ENCODE peak calls at places on chromosome 19, in four cellular contexts. One of them, this sample, is unnamed.

GRCh38 chr19:29525901-29526729 is at the start of gene VSTM2B:
- DNase-seq in AG10803: no peak
- DNase-seq in activated naive CD8-positive, alpha-beta T cell treated with anti-CD3 and anti-CD28 coated beads for 36 hours: peak
- DNase-seq in CD8-positive, alpha-beta T cell: no peak
- DNase-seq in this sample: no peak

GRCh38 chr19:15276620-15277019 is 44.4 kb upstream of the EPHX3 start:
- DNase-seq in CD8-positive, alpha-beta T cell: no peak
- DNase-seq in AG10803: peak
- DNase-seq in activated naive CD8-positive, alpha-beta T cell treated with anti-CD3 and anti-CD28 coated beads for 36 hours: no peak
- DNase-seq in this sample: no peak

GRCh38 chr19:17078920-17079709 is 3.5 kb downstream of the MYO9B start:
- DNase-seq in activated naive CD8-positive, alpha-beta T cell treated with anti-CD3 and anti-CD28 coated beads for 36 hours: no peak
- DNase-seq in AG10803: no peak
- DNase-seq in CD8-positive, alpha-beta T cell: no peak
- DNase-seq in this sample: no peak

GRCh38 chr19:3225677-3226093 is 1.2 kb downstream of the CELF5 start:
- DNase-seq in CD8-positive, alpha-beta T cell: no peak
- DNase-seq in AG10803: no peak
- DNase-seq in activated naive CD8-positive, alpha-beta T cell treated with anti-CD3 and anti-CD28 coated beads for 36 hours: no peak
- DNase-seq in this sample: no peak

GRCh38 chr19:38374332-38375097 is at the start of gene PSMD8:
- DNase-seq in AG10803: peak
- DNase-seq in activated naive CD8-positive, alpha-beta T cell treated with anti-CD3 and anti-CD28 coated beads for 36 hours: peak
- DNase-seq in CD8-positive, alpha-beta T cell: peak
- DNase-seq in this sample: peak

GRCh38 chr19:23313196-23313595 is 63.0 kb upstream of the ZNF724 start:
- DNase-seq in CD8-positive, alpha-beta T cell: no peak
- DNase-seq in AG10803: no peak
- DNase-seq in activated naive CD8-positive, alpha-beta T cell treated with anti-CD3 and anti-CD28 coated beads for 36 hours: no peak
- DNase-seq in this sample: no peak

GRCh38 chr19:13843104-13843921 is 33.6 kb upstream of the NANOS3 start:
- DNase-seq in CD8-positive, alpha-beta T cell: no peak
- DNase-seq in AG10803: peak
- DNase-seq in activated naive CD8-positive, alpha-beta T cell treated with anti-CD3 and anti-CD28 coated beads for 36 hours: no peak
- DNase-seq in this sample: no peak

GRCh38 chr19:5894704-5895349 is 8.8 kb downstream of the NDUFA11 start:
- DNase-seq in CD8-positive, alpha-beta T cell: no peak
- DNase-seq in activated naive CD8-positive, alpha-beta T cell treated with anti-CD3 and anti-CD28 coated beads for 36 hours: no peak
- DNase-seq in AG10803: no peak
- DNase-seq in this sample: no peak

GRCh38 chr19:55640043-55640576 is 692 bp upstream of the ZNF580 start:
- DNase-seq in CD8-positive, alpha-beta T cell: peak
- DNase-seq in activated naive CD8-positive, alpha-beta T cell treated with anti-CD3 and anti-CD28 coated beads for 36 hours: peak
- DNase-seq in AG10803: peak
- DNase-seq in this sample: no peak

GRCh38 chr19:1154731-1155351 is 19.2 kb downstream of the SBNO2 start:
- DNase-seq in activated naive CD8-positive, alpha-beta T cell treated with anti-CD3 and anti-CD28 coated beads for 36 hours: no peak
- DNase-seq in AG10803: peak
- DNase-seq in CD8-positive, alpha-beta T cell: no peak
- DNase-seq in this sample: no peak